ENCODE peak calls at places on chromosomes 11 and 22, in four cellular contexts. K is anterior cingulate cortex, I is fibroblast of the aortic adventitia, D is tibial nerve. L is an unnamed sample.

GRCh38 chr11:17298302-17298701 is 21.8 kb downstream of the NUCB2 start:
- DNase-seq in K (no peak), I (no peak), D (no peak), L (no peak)

GRCh38 chr11:124829986-124830385 is 29.8 kb upstream of the MSANTD2 start:
- DNase-seq in K (no peak), I (peak; percentile 29), D (no peak), L (no peak)

GRCh38 chr11:130781906-130782305 is 134.4 kb downstream of the SNX19 start:
- DNase-seq in K (no peak), I (peak; percentile 70), D (no peak), L (no peak)

GRCh38 chr11:72736452-72737069 is 15.6 kb downstream of the ARAP1 start:
- DNase-seq in K (no peak), I (peak; percentile 34), D (no peak), L (no peak)

GRCh38 chr11:132551011-132551410 is 981.3 kb downstream of the OPCML start:
- DNase-seq in K (no peak), I (no peak), D (no peak), L (no peak)

GRCh38 chr11:64545605-64546004 is 45.4 kb upstream of the SLC22A12 start:
- DNase-seq in K (no peak), I (peak; percentile 54), D (no peak), L (no peak)

GRCh38 chr22:33605201-33605600 is 315.1 kb downstream of the LARGE1 start:
- DNase-seq in K (no peak), I (peak; percentile 2), D (no peak), L (no peak)

GRCh38 chr22:44532466-44533025 is 34.5 kb upstream of the RTL6 start:
- DNase-seq in K (no peak), I (no peak), D (no peak), L (no peak)

GRCh38 chr11:96579642-96580041 is 189.8 kb downstream of the JRKL start:
- DNase-seq in K (no peak), I (no peak), D (no peak), L (no peak)

GRCh38 chr11:235180-235997 is 753 bp downstream of the SIRT3 start:
- DNase-seq in K (no peak), I (peak; percentile 34), D (no peak), L (no peak)

L was measured in HEK293T.